ENCODE peak calls at places on chromosome 21, in nine cellular contexts. R, Y, J, F, D, C, Z, N and E are unnamed samples. For H3K27me3, the result is how much of the 10 kb centered on the place peaks cover.

GRCh38 chr21:15015622-15016471 is 49.0 kb downstream of the NRIP1 start:
- DNase-seq in R (no peak), Y (no peak), J (peak), F (no peak), D (no peak), C (no peak), Z (no peak), N (no peak), E (no peak)

GRCh38 chr21:31597683-31598082 is 61.8 kb upstream of the SOD1 start:
- DNase-seq in R (no peak), Y (no peak), J (no peak), F (no peak), D (no peak), C (no peak), Z (no peak), N (no peak), E (no peak)

GRCh38 chr21:18041012-18041411 is 203.6 kb upstream of the CHODL start:
- DNase-seq in R (no peak), Y (no peak), J (no peak), F (peak), D (no peak), C (peak), Z (no peak), N (no peak), E (no peak)

GRCh38 chr21:17726047-17726446 is 93.1 kb downstream of the C21orf91 start:
- DNase-seq in R (no peak), Y (no peak), J (peak), F (peak), D (no peak), C (no peak), Z (no peak), N (no peak), E (no peak)

GRCh38 chr21:43585924-43586411 is 73.3 kb downstream of the HSF2BP start:
- DNase-seq in R (no peak), Y (no peak), J (peak), F (peak), D (peak), C (peak), Z (no peak), N (peak), E (peak)

GRCh38 chr21:31173881-31174555 is 135.7 kb upstream of the KRTAP19-8 start:
- DNase-seq in R (no peak), Y (peak), J (no peak), F (no peak), D (peak), C (no peak), Z (no peak), N (no peak), E (peak)

GRCh38 chr21:42063578-42064521 is 7.3 kb upstream of the UMODL1 start:
- DNase-seq in R (peak), Y (peak), J (no peak), F (peak), D (no peak), C (no peak), Z (peak), N (no peak), E (no peak)

GRCh38 chr21:37916795-37917142 is 512 bp upstream of the KCNJ6 start:
- DNase-seq in R (no peak), Y (no peak), J (no peak), F (peak), D (no peak), C (no peak), Z (no peak), N (no peak), E (no peak)

GRCh38 chr21:15722591-15723324 is 7.0 kb upstream of the USP25 start:
- DNase-seq in R (no peak), Y (no peak), J (no peak), F (peak), D (no peak), C (no peak), Z (no peak), N (no peak), E (no peak)

DNA sequence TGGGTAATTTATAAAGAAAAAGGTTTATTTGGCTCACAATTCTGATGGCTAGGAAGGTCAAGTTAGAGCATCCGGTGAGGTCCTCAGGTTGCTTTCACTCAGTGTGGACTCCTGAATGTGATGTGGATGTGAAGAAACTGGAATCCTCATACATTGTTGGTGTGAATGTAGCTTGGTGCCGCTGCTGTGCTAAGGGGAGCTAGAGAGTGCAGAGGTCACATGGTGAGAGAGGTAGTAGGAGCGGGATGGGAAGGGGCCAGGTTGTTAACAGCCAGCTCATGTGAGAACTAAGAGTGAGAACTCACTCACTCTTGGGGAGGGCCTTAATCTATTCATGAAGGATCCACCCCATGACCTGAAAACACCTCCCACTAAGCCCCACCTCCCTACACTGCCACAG is 21.8 kb downstream of the ITSN1 start:
- DNase-seq in R (no peak), Y (no peak), J (no peak), F (no peak), D (no peak), C (no peak), Z (no peak), N (no peak), E (no peak)
- H3K4me3 ChIP-seq in R (no peak), Y (no peak), J (no peak), F (no peak), D (no peak), C (no peak), Z (no peak), N (no peak), E (no peak)

DNA sequence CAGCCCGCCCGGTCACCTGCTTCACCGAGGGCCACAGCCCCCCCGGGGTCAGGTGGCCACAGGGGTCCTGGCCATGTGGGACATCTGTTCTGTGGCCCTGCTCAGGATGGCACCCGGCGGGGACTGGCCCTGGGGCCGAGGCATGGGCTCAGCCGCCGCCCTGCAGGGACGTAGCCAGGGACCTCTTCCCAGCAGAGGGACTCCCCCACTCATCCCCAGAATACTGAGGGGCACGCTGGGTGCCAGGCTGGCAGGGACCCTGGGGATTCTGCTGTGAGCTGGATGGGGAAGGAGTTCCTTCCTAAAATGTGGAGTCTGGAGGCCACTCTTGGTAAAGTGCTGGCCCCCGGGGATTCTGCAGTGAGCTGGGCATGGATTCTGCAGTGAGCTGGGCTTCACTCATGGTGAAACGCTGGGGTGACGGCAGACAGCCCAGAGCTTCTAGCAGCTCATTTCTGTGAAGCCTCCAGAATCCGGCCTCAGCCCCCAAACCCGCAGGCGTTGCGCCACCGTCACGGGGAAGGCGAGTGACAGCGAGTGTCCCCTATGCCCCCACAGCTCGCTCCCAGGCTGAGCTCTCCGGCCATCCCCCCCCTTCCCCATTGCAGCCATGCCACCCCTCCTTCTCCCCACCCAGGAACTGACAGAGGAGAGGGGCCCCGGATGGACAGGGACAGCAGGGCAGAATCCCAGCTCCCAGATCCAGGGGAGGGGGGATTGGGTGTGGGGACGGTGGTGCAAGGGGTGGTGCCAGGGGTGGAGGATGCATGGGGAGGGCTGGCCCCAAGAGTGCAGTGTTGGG is 1.4 kb downstream of the ITGB2 start:
- DNase-seq in R (no peak), Y (peak), J (no peak), F (no peak), D (no peak), C (no peak), Z (no peak), N (no peak), E (no peak)
- H3K27ac ChIP-seq in R (no peak), Y (peak), J (no peak), F (no peak), D (no peak), C (no peak), Z (no peak), N (no peak), E (no peak)

GRCh38 chr21:36695283-36695634 is 3.7 kb upstream of the SIM2 start:
- DNase-seq in R (no peak), Y (no peak), J (no peak), F (no peak), D (no peak), C (no peak), Z (no peak), N (no peak), E (no peak)
- H3K27me3 ChIP-seq in R (under half), Y (half or more), J (half or more), F (half or more), D (half or more), C (half or more), Z (under half), N (half or more), E (under half)

GRCh38 chr21:25566645-25567044 is 40.6 kb downstream of the MRPL39 start:
- DNase-seq in R (no peak), Y (no peak), J (no peak), F (no peak), D (no peak), C (no peak), Z (no peak), N (no peak), E (no peak)

GRCh38 chr21:25569711-25570110 is 37.6 kb downstream of the MRPL39 start:
- DNase-seq in R (no peak), Y (no peak), J (no peak), F (no peak), D (no peak), C (no peak), Z (no peak), N (no peak), E (no peak)

GRCh38 chr21:25567472-25567871 is 39.8 kb downstream of the MRPL39 start:
- DNase-seq in R (no peak), Y (no peak), J (no peak), F (no peak), D (no peak), C (no peak), Z (no peak), N (no peak), E (no peak)

GRCh38 chr21:25569084-25569483 is 38.2 kb downstream of the MRPL39 start:
- DNase-seq in R (no peak), Y (no peak), J (peak), F (no peak), D (no peak), C (no peak), Z (no peak), N (no peak), E (no peak)

GRCh38 chr21:25568230-25568629 is 39.1 kb downstream of the MRPL39 start:
- DNase-seq in R (no peak), Y (no peak), J (peak), F (peak), D (peak), C (no peak), Z (no peak), N (no peak), E (peak)
- H3K4me3 ChIP-seq in R (no peak), Y (no peak), J (peak), F (no peak), D (peak), C (no peak), Z (no peak), N (peak), E (no peak)

GRCh38 chr21:45821315-45822001 is 160.1 kb upstream of the COL6A1 start:
- DNase-seq in R (no peak), Y (no peak), J (no peak), F (no peak), D (no peak), C (no peak), Z (peak), N (no peak), E (peak)

GRCh38 chr21:45820171-45821091 is 161.1 kb upstream of the COL6A1 start:
- DNase-seq in R (peak), Y (peak), J (peak), F (peak), D (peak), C (peak), Z (peak), N (no peak), E (no peak)

GRCh38 chr21:45818276-45818903 is 163.2 kb upstream of the COL6A1 start:
- DNase-seq in R (no peak), Y (no peak), J (peak), F (no peak), D (no peak), C (no peak), Z (no peak), N (no peak), E (no peak)

GRCh38 chr21:45818904-45819285 is 162.7 kb upstream of the COL6A1 start:
- DNase-seq in R (no peak), Y (peak), J (peak), F (no peak), D (no peak), C (no peak), Z (no peak), N (no peak), E (peak)

GRCh38 chr21:45819478-45820170 is 161.9 kb upstream of the COL6A1 start:
- DNase-seq in R (no peak), Y (no peak), J (no peak), F (no peak), D (no peak), C (no peak), Z (no peak), N (no peak), E (peak)
- H3K27ac ChIP-seq in R (no peak), Y (no peak), J (peak), F (no peak), D (no peak), C (no peak), Z (no peak), N (no peak), E (no peak)

GRCh38 chr21:34865922-34866271 is 183.2 kb downstream of the RUNX1 start:
- DNase-seq in R (no peak), Y (no peak), J (no peak), F (peak), D (no peak), C (peak), Z (no peak), N (no peak), E (no peak)
- H3K27me3 ChIP-seq in R (under half), Y (under half), J (under half), F (half or more), D (under half), C (under half), Z (under half), N (under half), E (under half)

GRCh38 chr21:36070999-36071398 is 1.2 kb downstream of the CBR1 start:
- DNase-seq in R (peak), Y (no peak), J (no peak), F (no peak), D (no peak), C (no peak), Z (no peak), N (no peak), E (no peak)
- H3K4me3 ChIP-seq in R (no peak), Y (no peak), J (no peak), F (peak), D (peak), C (no peak), Z (no peak), N (peak), E (peak)

GRCh38 chr21:26391166-26391565 is 181.9 kb downstream of the CYYR1 start:
- DNase-seq in R (no peak), Y (no peak), J (no peak), F (no peak), D (no peak), C (no peak), Z (no peak), N (no peak), E (no peak)

GRCh38 chr21:26394341-26394740 is 178.7 kb downstream of the CYYR1 start:
- DNase-seq in R (no peak), Y (no peak), J (no peak), F (no peak), D (no peak), C (no peak), Z (no peak), N (no peak), E (no peak)

GRCh38 chr21:26385721-26386120 is 187.4 kb downstream of the CYYR1 start:
- DNase-seq in R (no peak), Y (no peak), J (no peak), F (no peak), D (no peak), C (no peak), Z (no peak), N (no peak), E (no peak)

GRCh38 chr21:26389971-26390641 is 183.0 kb downstream of the CYYR1 start:
- DNase-seq in R (no peak), Y (no peak), J (peak), F (no peak), D (no peak), C (no peak), Z (no peak), N (no peak), E (no peak)

DNA sequence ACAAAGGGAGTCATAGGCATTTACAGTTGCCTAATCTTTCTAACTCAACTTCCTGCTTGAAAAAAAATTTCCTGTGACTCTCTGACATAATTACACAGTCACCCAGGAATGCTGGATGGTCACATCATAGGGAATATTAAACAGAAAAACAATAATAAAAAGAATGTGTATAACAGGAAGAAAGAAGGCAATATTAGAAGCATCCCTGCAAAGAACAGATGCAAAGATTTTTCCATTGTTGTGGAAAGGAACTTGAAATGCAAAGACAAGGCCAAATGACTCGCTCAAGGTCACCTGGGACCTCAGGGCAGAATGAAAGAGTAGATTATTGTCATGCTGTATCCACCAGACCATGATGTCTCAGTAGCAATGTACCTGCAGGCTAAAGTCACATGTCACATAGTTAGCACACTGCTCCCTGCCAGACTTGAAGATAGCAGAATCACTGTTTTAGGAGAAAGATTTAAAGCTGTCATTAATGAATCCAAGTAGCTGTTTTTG is 184.3 kb downstream of the CYYR1 start:
- DNase-seq in R (no peak), Y (no peak), J (peak), F (no peak), D (no peak), C (no peak), Z (no peak), N (no peak), E (no peak)
- H3K27ac ChIP-seq in R (no peak), Y (no peak), J (no peak), F (no peak), D (no peak), C (no peak), Z (no peak), N (no peak), E (no peak)

GRCh38 chr21:27819299-27819698 is 852.4 kb upstream of the ADAMTS5 start:
- DNase-seq in R (no peak), Y (no peak), J (no peak), F (no peak), D (no peak), C (no peak), Z (no peak), N (no peak), E (no peak)

GRCh38 chr21:27817902-27818623 is 851.2 kb upstream of the ADAMTS5 start:
- DNase-seq in R (no peak), Y (no peak), J (no peak), F (no peak), D (no peak), C (no peak), Z (no peak), N (no peak), E (no peak)

GRCh38 chr21:27817061-27817460 is 850.2 kb upstream of the ADAMTS5 start:
- DNase-seq in R (no peak), Y (no peak), J (no peak), F (no peak), D (no peak), C (no peak), Z (no peak), N (no peak), E (no peak)

GRCh38 chr21:27820342-27820741 is 853.5 kb upstream of the ADAMTS5 start:
- DNase-seq in R (no peak), Y (no peak), J (no peak), F (no peak), D (no peak), C (no peak), Z (no peak), N (no peak), E (no peak)

GRCh38 chr21:27818847-27819246 is 852.0 kb upstream of the ADAMTS5 start:
- DNase-seq in R (no peak), Y (no peak), J (no peak), F (no peak), D (no peak), C (no peak), Z (no peak), N (no peak), E (no peak)
- H3K27me3 ChIP-seq in R (under half), Y (under half), J (under half), F (under half), D (under half), C (under half), Z (under half), N (under half), E (under half)

GRCh38 chr21:33026299-33026858 is 644 bp downstream of the OLIG2 start:
- DNase-seq in R (no peak), Y (no peak), J (no peak), F (no peak), D (no peak), C (no peak), Z (no peak), N (no peak), E (no peak)
- H3K4me3 ChIP-seq in R (no peak), Y (no peak), J (no peak), F (peak), D (no peak), C (no peak), Z (no peak), N (no peak), E (no peak)